ENCODE peak calls at places on chromosome 21, in ten cellular contexts. Z is progenitor cell of endocrine pancreas; X is keratinocyte; I is germinal center; Y is astrocyte of the spinal cord; O is activated naive CD4-positive, alpha-beta T cell; P is endothelial cell; A is immature natural killer cell; E is fibroblast of pulmonary artery; C is AG08395. U is an unnamed sample.
A peak's percentile ranks its signal among the peaks of the same experiment; 100 is the strongest.

GRCh38 chr21:15221799-15222386 is 157.1 kb upstream of the NRIP1 start:
- DNase-seq in Z (no peak), X (peak; percentile 94), I (no peak), Y (peak; percentile 59), O (no peak), P (no peak), A (no peak), E (peak; percentile 93), C (no peak), U (no peak)

GRCh38 chr21:41579692-41580091 is 71.7 kb upstream of the TMPRSS2 start:
- DNase-seq in Z (no peak), X (no peak), I (no peak), Y (no peak), O (no peak), P (no peak), A (no peak), E (no peak), C (no peak), U (no peak)

GRCh38 chr21:37489553-37489952 is 123.0 kb downstream of the DYRK1A start:
- DNase-seq in Z (no peak), X (no peak), I (no peak), Y (peak; percentile 5), O (no peak), P (no peak), A (no peak), E (peak; percentile 10), C (no peak), U (no peak)

GRCh38 chr21:32021319-32022027 is 148.7 kb downstream of the HUNK start:
- DNase-seq in Z (no peak), X (no peak), I (no peak), Y (no peak), O (no peak), P (no peak), A (no peak), E (no peak), C (peak; percentile 13), U (peak; percentile 65)

GRCh38 chr21:36891692-36892091 is 74.8 kb downstream of the HLCS start:
- DNase-seq in Z (no peak), X (no peak), I (no peak), Y (no peak), O (no peak), P (no peak), A (no peak), E (no peak), C (no peak), U (no peak)

GRCh38 chr21:28632718-28633408 is 359.8 kb downstream of the LTN1 start:
- DNase-seq in Z (no peak), X (peak; percentile 98), I (no peak), Y (peak; percentile 62), O (no peak), P (no peak), A (no peak), E (peak; percentile 79), C (peak; percentile 61), U (no peak)

GRCh38 chr21:26099610-26100219 is 70.9 kb downstream of the APP start:
- DNase-seq in Z (no peak), X (no peak), I (no peak), Y (peak; percentile 73), O (no peak), P (no peak), A (no peak), E (peak; percentile 53), C (peak; percentile 45), U (no peak)

GRCh38 chr21:38504056-38504455 is 5.8 kb upstream of the ERG start:
- DNase-seq in Z (no peak), X (no peak), I (no peak), Y (no peak), O (no peak), P (no peak), A (no peak), E (peak; percentile 47), C (no peak), U (no peak)

GRCh38 chr21:35547946-35548774 is 499.1 kb upstream of the RUNX1 start:
- DNase-seq in Z (no peak), X (no peak), I (no peak), Y (no peak), O (no peak), P (no peak), A (no peak), E (no peak), C (no peak), U (no peak)

GRCh38 chr21:33036430-33037162 is 10.9 kb downstream of the OLIG2 start:
- DNase-seq in Z (no peak), X (no peak), I (no peak), Y (peak; percentile 60), O (no peak), P (no peak), A (peak; percentile 68), E (peak; percentile 67), C (peak; percentile 67), U (no peak)

GRCh38 chr21:33760641-33761103 is 118.4 kb downstream of the ITSN1 start:
- DNase-seq in Z (no peak), X (no peak), I (no peak), Y (peak; percentile 87), O (no peak), P (no peak), A (no peak), E (peak; percentile 42), C (peak; percentile 45), U (no peak)

GRCh38 chr21:42263591-42264131 is 44.7 kb downstream of the ABCG1 start:
- DNase-seq in Z (no peak), X (no peak), I (no peak), Y (no peak), O (no peak), P (peak; percentile 51), A (no peak), E (peak; percentile 85), C (no peak), U (no peak)

GRCh38 chr21:25871566-25871965 is 136.8 kb downstream of the GABPA start:
- DNase-seq in Z (no peak), X (no peak), I (no peak), Y (no peak), O (no peak), P (peak; percentile 22), A (no peak), E (no peak), C (no peak), U (no peak)

GRCh38 chr21:44455524-44456206 is 355 bp downstream of the LRRC3 start:
- DNase-seq in Z (no peak), X (no peak), I (peak; percentile 38), Y (peak; percentile 2), O (no peak), P (peak; percentile 45), A (no peak), E (peak; percentile 26), C (peak; percentile 42), U (no peak)

GRCh38 chr21:34745557-34746255 is 76.9 kb downstream of the CLIC6 start:
- DNase-seq in Z (peak; percentile 51), X (peak; percentile 45), I (peak; percentile 52), Y (peak; percentile 87), O (peak; percentile 28), P (peak; percentile 76), A (peak; percentile 61), E (peak; percentile 89), C (peak; percentile 89), U (peak; percentile 10)

GRCh38 chr21:45301521-45302081 is 13.9 kb upstream of the POFUT2 start:
- DNase-seq in Z (no peak), X (no peak), I (no peak), Y (no peak), O (no peak), P (no peak), A (no peak), E (no peak), C (no peak), U (no peak)

GRCh38 chr21:39852021-39852721 is 15.1 kb upstream of the PCP4 start:
- DNase-seq in Z (no peak), X (no peak), I (no peak), Y (no peak), O (no peak), P (no peak), A (no peak), E (no peak), C (no peak), U (no peak)

GRCh38 chr21:35335951-35336446 is 286.9 kb upstream of the RUNX1 start:
- DNase-seq in Z (no peak), X (no peak), I (no peak), Y (no peak), O (no peak), P (no peak), A (no peak), E (no peak), C (no peak), U (no peak)

GRCh38 chr21:37435120-37435519 is 68.5 kb downstream of the DYRK1A start:
- DNase-seq in Z (no peak), X (no peak), I (peak; percentile 61), Y (peak; percentile 96), O (peak; percentile 4), P (peak; percentile 61), A (peak; percentile 87), E (peak; percentile 94), C (peak; percentile 86), U (peak; percentile 55)

GRCh38 chr21:38303300-38303699 is 46.5 kb downstream of the KCNJ15 start:
- DNase-seq in Z (no peak), X (no peak), I (no peak), Y (peak; percentile 95), O (no peak), P (no peak), A (no peak), E (peak; percentile 91), C (peak; percentile 88), U (no peak)

GRCh38 chr21:25456672-25457071 is 150.6 kb downstream of the MRPL39 start:
- DNase-seq in Z (no peak), X (no peak), I (no peak), Y (peak; percentile 84), O (no peak), P (no peak), A (no peak), E (peak; percentile 5), C (no peak), U (no peak)

GRCh38 chr21:34020005-34020847 is 53.2 kb upstream of the MRPS6 start:
- DNase-seq in Z (no peak), X (no peak), I (peak; percentile 54), Y (no peak), O (no peak), P (no peak), A (no peak), E (no peak), C (no peak), U (no peak)

GRCh38 chr21:27570306-27570868 is 603.5 kb upstream of the ADAMTS5 start:
- DNase-seq in Z (no peak), X (peak; percentile 83), I (no peak), Y (peak; percentile 94), O (no peak), P (no peak), A (no peak), E (peak; percentile 92), C (peak; percentile 71), U (no peak)

GRCh38 chr21:45506836-45507522 is 35.3 kb downstream of the SLC19A1 start:
- DNase-seq in Z (no peak), X (no peak), I (no peak), Y (no peak), O (no peak), P (no peak), A (no peak), E (no peak), C (no peak), U (no peak)

GRCh38 chr21:31888936-31889371 is 16.1 kb downstream of the HUNK start:
- DNase-seq in Z (no peak), X (no peak), I (no peak), Y (no peak), O (no peak), P (peak; percentile 13), A (no peak), E (no peak), C (peak; percentile 17), U (no peak)

GRCh38 chr21:37006521-37007291 is at the start of gene RIPPLY3:
- DNase-seq in Z (peak; percentile 28), X (no peak), I (peak; percentile 16), Y (peak; percentile 9), O (no peak), P (peak; percentile 52), A (no peak), E (peak; percentile 13), C (peak; percentile 11), U (no peak)

GRCh38 chr21:35635261-35635660 is 425.1 kb downstream of the SETD4 start:
- DNase-seq in Z (no peak), X (peak; percentile 80), I (no peak), Y (peak; percentile 66), O (no peak), P (no peak), A (no peak), E (peak; percentile 71), C (peak; percentile 82), U (no peak)

GRCh38 chr21:46675595-46676280 is 40.3 kb downstream of the PRMT2 start:
- DNase-seq in Z (no peak), X (no peak), I (no peak), Y (peak; percentile 19), O (no peak), P (no peak), A (no peak), E (peak; percentile 8), C (no peak), U (no peak)

U was measured in hypothalamus.